ENCODE peak calls at places on chromosomes 7 and 10, in six cellular contexts. J, A, H, I, F and L are unnamed samples.

GRCh38 chr10:61063911-61064310 is 119.9 kb upstream of the RHOBTB1 start:
- DNase-seq in J (no peak), A (no peak), H (no peak), I (no peak), F (peak; percentile 49), L (peak; percentile 31)

GRCh38 chr10:121481222-121481621 is 117.0 kb downstream of the FGFR2 start:
- DNase-seq in J (no peak), A (no peak), H (peak; percentile 10), I (no peak), F (peak; percentile 64), L (no peak)

GRCh38 chr10:79324032-79324695 is 23.1 kb upstream of the PPIF start:
- DNase-seq in J (no peak), A (no peak), H (no peak), I (no peak), F (no peak), L (no peak)

GRCh38 chr7:31058122-31058521 is 6.0 kb downstream of the ADCYAP1R1 start:
- DNase-seq in J (no peak), A (no peak), H (no peak), I (peak; percentile 12), F (peak; percentile 12), L (no peak)

GRCh38 chr7:28065308-28065707 is 115.3 kb downstream of the JAZF1 start:
- DNase-seq in J (no peak), A (peak; percentile 77), H (peak; percentile 64), I (no peak), F (no peak), L (peak; percentile 59)

GRCh38 chr10:23534328-23534727 is 95.5 kb downstream of the OTUD1 start:
- DNase-seq in J (no peak), A (no peak), H (no peak), I (no peak), F (no peak), L (no peak)

GRCh38 chr7:67856046-67856445 is 859.4 kb downstream of the TYW1 start:
- DNase-seq in J (no peak), A (no peak), H (no peak), I (no peak), F (no peak), L (no peak)

GRCh38 chr7:136883046-136883445 is 14.6 kb downstream of the CHRM2 start:
- DNase-seq in J (no peak), A (no peak), H (peak; percentile 13), I (no peak), F (no peak), L (no peak)

GRCh38 chr7:129782257-129783096 is 170.3 kb downstream of the UBE2H start:
- DNase-seq in J (no peak), A (no peak), H (no peak), I (no peak), F (no peak), L (no peak)

GRCh38 chr10:106609867-106610266 is 554.6 kb downstream of the SORCS1 start:
- DNase-seq in J (no peak), A (no peak), H (no peak), I (peak; percentile 3), F (no peak), L (no peak)

GRCh38 chr10:17123062-17123661 is 6.4 kb downstream of the CUBN start:
- DNase-seq in J (no peak), A (no peak), H (peak; percentile 19), I (no peak), F (peak; percentile 91), L (peak; percentile 52)

GRCh38 chr10:86413046-86413728 is 46.6 kb upstream of the GRID1 start:
- DNase-seq in J (no peak), A (no peak), H (peak; percentile 60), I (no peak), F (peak; percentile 45), L (peak; percentile 76)
- H3K4me3 ChIP-seq in J (no peak overlapping the region), A (no peak overlapping the region), H (no peak overlapping the region), I (no peak overlapping the region), F (no peak overlapping the region), L (no peak overlapping the region)

GRCh38 chr7:3649250-3649649 is 348.2 kb downstream of the SDK1 start:
- DNase-seq in J (no peak), A (no peak), H (peak; percentile 7), I (peak; percentile 16), F (no peak), L (no peak)
- TF ChIP-seq CTCF in J (no peak), A (no peak), H (peak; percentile 32), I (no peak), F (peak; percentile 7), L (peak; percentile 6)

DNA sequence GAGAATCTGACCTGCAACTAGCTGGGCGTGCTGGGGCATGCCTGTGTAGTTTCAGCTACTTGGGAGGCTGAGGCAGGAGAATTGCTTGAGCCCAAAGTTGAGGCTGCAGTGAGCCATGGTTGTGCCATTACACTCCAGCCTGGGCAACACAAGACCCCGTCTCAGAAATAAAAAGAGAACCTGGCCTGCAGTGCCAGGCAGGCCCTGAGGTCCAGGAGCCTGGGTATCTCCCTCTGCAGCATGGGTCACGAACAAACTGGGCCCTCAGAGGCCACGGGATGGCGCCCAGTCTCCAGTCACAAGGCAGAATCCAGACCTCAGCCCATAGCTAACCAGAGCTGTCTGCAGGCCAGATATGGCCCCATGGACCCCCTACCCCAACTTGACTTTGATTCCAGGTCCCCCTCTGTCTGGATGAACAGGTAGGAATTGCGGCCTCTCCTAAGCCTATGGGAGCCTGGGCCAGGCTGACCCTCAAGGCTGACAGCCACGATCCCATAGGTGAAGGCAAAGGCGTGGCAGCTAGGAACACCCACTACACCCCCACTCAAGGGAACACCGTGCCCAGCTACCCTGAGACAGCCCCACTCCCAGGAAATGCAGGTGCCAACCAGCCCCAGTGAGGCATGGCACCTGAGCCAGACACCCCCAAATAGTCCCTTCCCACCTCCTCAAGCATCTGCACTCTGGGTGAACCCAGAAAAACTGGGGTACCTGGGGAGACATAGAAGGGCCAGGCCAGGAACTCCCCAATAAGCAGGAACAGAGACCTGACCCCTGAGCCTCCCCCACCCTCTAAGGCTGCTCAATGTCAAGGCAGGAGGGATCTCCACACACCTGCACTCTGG is 102.8 kb upstream of the TNRC18 start:
- DNase-seq in J (no peak), A (peak; percentile 80), H (peak; percentile 66), I (peak; percentile 66), F (no peak), L (peak; percentile 56)
- H3K4me3 ChIP-seq in J (no peak overlapping the region), A (peak overlapping the region; percentile 98), H (peak overlapping the region; percentile 78), I (peak overlapping the region; percentile 89), F (peak overlapping the region; percentile 98), L (peak overlapping the region; percentile 92)

GRCh38 chr10:99357691-99358090 is 28.5 kb downstream of the CNNM1 start:
- DNase-seq in J (no peak), A (no peak), H (no peak), I (no peak), F (no peak), L (no peak)

GRCh38 chr10:99358101-99358500 is 28.9 kb downstream of the CNNM1 start:
- DNase-seq in J (no peak), A (no peak), H (no peak), I (no peak), F (no peak), L (no peak)

GRCh38 chr10:99365311-99365710 is 36.2 kb downstream of the CNNM1 start:
- DNase-seq in J (no peak), A (no peak), H (no peak), I (no peak), F (no peak), L (no peak)

GRCh38 chr10:99364125-99364524 is 35.0 kb downstream of the CNNM1 start:
- DNase-seq in J (no peak), A (no peak), H (peak; percentile 15), I (no peak), F (peak; percentile 32), L (peak; percentile 53)

GRCh38 chr10:99360935-99361334 is 31.8 kb downstream of the CNNM1 start:
- DNase-seq in J (no peak), A (no peak), H (no peak), I (peak; percentile 43), F (no peak), L (no peak)
- TF ChIP-seq CTCF in J (no peak), A (no peak), H (no peak), I (peak; percentile 25), F (no peak), L (no peak)

DNA sequence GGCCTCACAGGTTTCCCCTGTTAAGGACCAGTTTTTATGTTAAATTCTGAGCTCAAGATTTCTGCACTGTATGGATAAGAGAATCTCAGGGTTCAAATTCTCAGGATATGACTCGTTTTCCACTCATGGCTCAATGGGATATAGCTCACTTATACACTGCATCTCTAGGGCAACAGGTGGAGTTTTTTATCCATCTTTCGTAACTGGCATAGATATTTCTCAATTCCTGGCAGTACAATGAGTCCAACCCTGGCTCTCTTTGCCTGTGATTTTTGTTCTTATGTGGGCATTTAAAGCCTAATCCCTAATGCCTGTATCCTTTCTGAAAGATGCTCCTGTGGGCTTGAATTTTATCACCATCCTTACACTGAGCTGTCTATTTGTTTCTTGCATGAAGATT is 7.6 kb downstream of the CCDC172 start:
- DNase-seq in J (no peak), A (no peak), H (no peak), I (no peak), F (no peak), L (no peak)
- H3K4me3 ChIP-seq in J (no peak overlapping the region), A (no peak overlapping the region), H (no peak overlapping the region), I (no peak overlapping the region), F (no peak overlapping the region), L (no peak overlapping the region)

GRCh38 chr7:119630570-119630969 is 642.4 kb upstream of the KCND2 start:
- DNase-seq in J (no peak), A (no peak), H (no peak), I (no peak), F (no peak), L (no peak)
- TF ChIP-seq CTCF in J (no peak), A (no peak), H (no peak), I (no peak), F (no peak), L (no peak)

GRCh38 chr10:85851300-85851699 is 515.3 kb downstream of the GRID1 start:
- DNase-seq in J (no peak), A (no peak), H (peak; percentile 14), I (peak; percentile 9), F (peak; percentile 75), L (no peak)
- H3K4me3 ChIP-seq in J (no peak overlapping the region), A (no peak overlapping the region), H (no peak overlapping the region), I (no peak overlapping the region), F (no peak overlapping the region), L (no peak overlapping the region)

DNA sequence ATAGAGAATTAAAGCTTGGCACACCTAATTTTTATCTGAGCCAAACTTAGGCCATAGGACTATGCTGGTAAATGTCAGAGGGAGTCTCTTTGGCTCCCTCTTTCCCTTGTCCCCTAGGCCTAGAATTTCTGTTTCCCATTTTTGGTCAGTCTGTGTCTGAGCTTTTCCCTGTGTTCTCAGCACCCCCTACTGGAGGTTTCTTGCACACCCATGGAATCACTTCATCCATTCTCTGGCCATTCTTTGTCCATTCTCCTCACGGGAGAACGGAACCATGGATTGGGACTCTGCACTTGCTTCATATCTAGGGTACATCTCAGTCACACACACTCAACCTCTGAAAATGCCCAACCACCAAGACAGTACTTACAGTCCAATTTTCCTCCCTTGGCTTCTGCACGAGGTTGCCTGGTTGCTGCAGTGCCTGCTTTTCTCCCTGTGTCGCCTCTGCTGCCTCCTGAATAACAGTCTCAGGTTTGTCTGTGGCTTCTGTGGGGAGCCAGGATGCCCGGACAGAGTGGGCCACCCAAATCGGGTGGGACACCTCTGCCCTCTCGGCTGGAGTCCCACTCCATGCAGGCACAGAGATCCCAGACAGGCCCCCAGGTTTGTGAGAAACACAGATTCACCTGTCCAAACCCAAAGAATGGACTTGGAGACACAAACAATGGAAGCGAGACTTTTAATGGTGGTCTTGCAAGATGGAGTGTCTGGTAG is 35.1 kb upstream of the DNAH11 start:
- DNase-seq in J (peak; percentile 51), A (peak; percentile 57), H (peak; percentile 57), I (peak; percentile 21), F (peak; percentile 6), L (peak; percentile 63)
- TF ChIP-seq CTCF in J (peak; percentile 79), A (peak; percentile 48), H (peak; percentile 79), I (peak; percentile 30), F (peak; percentile 53), L (peak; percentile 84)

GRCh38 chr10:92965314-92965713 is 95.3 kb upstream of the CYP26C1 start:
- DNase-seq in J (no peak), A (no peak), H (peak; percentile 77), I (peak; percentile 63), F (peak; percentile 37), L (peak; percentile 86)
- H3K4me3 ChIP-seq in J (no peak overlapping the region), A (no peak overlapping the region), H (no peak overlapping the region), I (no peak overlapping the region), F (no peak overlapping the region), L (no peak overlapping the region)